ENCODE peak calls at places on chromosome 1, in five cellular contexts. I is mesothelial cell of epicardium, A is endothelial cell, N is kidney glomerular epithelial cell, B is GM19239. J is an unnamed sample.

GRCh38 chr1:187413770-187414169 is 585.0 kb downstream of the PLA2G4A start:
- DNase-seq in N (no peak), A (no peak), B (no peak), I (no peak), J (no peak)

GRCh38 chr1:110673197-110673701 is 1.5 kb downstream of the KCNA3 start:
- DNase-seq in N (no peak), I (no peak), B (no peak), A (no peak), J (peak)

GRCh38 chr1:15345711-15346355 is 63.9 kb upstream of the EFHD2 start:
- DNase-seq in N (no peak), B (no peak), I (no peak), A (no peak), J (peak)

GRCh38 chr1:33424610-33425009 is 6.3 kb downstream of the PHC2 start:
- DNase-seq in A (no peak), B (no peak), N (peak), I (no peak), J (no peak)

GRCh38 chr1:208412994-208413393 is 168.8 kb upstream of the PLXNA2 start:
- DNase-seq in I (no peak), A (no peak), B (no peak), N (no peak), J (no peak)

GRCh38 chr1:235835226-235835625 is 31.5 kb downstream of the LYST start:
- DNase-seq in N (peak), I (no peak), A (no peak), B (no peak), J (no peak)

GRCh38 chr1:117061986-117062415 is 1.9 kb downstream of the TTF2 start:
- DNase-seq in B (no peak), I (no peak), N (peak), A (no peak), J (no peak)

GRCh38 chr1:202131956-202132821 is 9.5 kb downstream of the GPR37L1 start:
- DNase-seq in I (no peak), B (no peak), N (no peak), A (no peak), J (peak)

GRCh38 chr1:227447531-227447990 is 115.8 kb upstream of the ZNF678 start:
- DNase-seq in B (no peak), A (peak), N (no peak), I (no peak), J (peak)

GRCh38 chr1:156471496-156472490 is 28.8 kb downstream of the MEF2D start:
- DNase-seq in I (no peak), N (no peak), A (no peak), B (no peak), J (peak)

GRCh38 chr1:191151321-191151807 is 673.7 kb upstream of the BRINP3 start:
- DNase-seq in I (no peak), A (no peak), N (no peak), B (no peak), J (no peak)

GRCh38 chr1:36177589-36178463 is 21.9 kb downstream of the MAP7D1 start:
- DNase-seq in A (no peak), B (no peak), N (no peak), I (no peak), J (no peak)

GRCh38 chr1:178060789-178061556 is 32.9 kb upstream of the RASAL2 start:
- DNase-seq in I (no peak), B (no peak), N (no peak), A (no peak), J (no peak)

J was measured in upper lobe of left lung.